ENCODE peak calls at places on chromosome X, in seven cellular contexts. J is activated CD4-positive, alpha-beta T cell treated with anti-CD3 and anti-CD28 coated beads, Interleukin-2, amount 50 U/mL, for 24 hours; B is stimulated activated CD4-positive, alpha-beta T cell treated with anti-CD3 and anti-CD28 coated beads, TNF-alpha, amount 100 ng/mL, for 48 hours; D is lower leg skin; O is PC-9; G is suprapubic skin; M is NCI-H1092 treated with DMSO at 0.1 percent for 48 hours. P is an unnamed sample.

GRCh38 chrX:101485212-101486064 is at the start of gene ARMCX4:
- DNase-seq in M (peak), G (peak), O (no peak), J (no peak), D (peak), B (no peak), P (no peak)

GRCh38 chrX:21659320-21659719 is 1.2 kb upstream of the KLHL34 start:
- DNase-seq in O (no peak), D (no peak), J (no peak), B (no peak), G (no peak), M (no peak), P (no peak)

GRCh38 chrX:40449396-40449795 is 131.4 kb upstream of the ATP6AP2 start:
- DNase-seq in G (no peak), B (no peak), M (peak), O (no peak), D (no peak), J (no peak), P (no peak)

GRCh38 chrX:9907645-9908387 is 59.3 kb upstream of the CLDN34 start:
- DNase-seq in G (no peak), M (no peak), D (no peak), J (no peak), O (no peak), B (no peak), P (no peak)

GRCh38 chrX:118219866-118220265 is 103.3 kb upstream of the KLHL13 start:
- DNase-seq in G (no peak), O (no peak), B (no peak), M (no peak), D (no peak), J (no peak), P (no peak)

GRCh38 chrX:109299091-109299490 is 182.8 kb downstream of the GUCY2F start:
- DNase-seq in B (no peak), G (no peak), J (no peak), M (no peak), O (no peak), D (no peak), P (no peak)

GRCh38 chrX:1391370-1391706 is 575 bp downstream of the SLC25A6 start:
- DNase-seq in J (no peak), D (peak), M (no peak), B (no peak), O (peak), G (no peak), P (no peak)

GRCh38 chrX:48957477-48957826 is at the start of gene OTUD5:
- DNase-seq in D (no peak), B (no peak), G (no peak), J (peak), O (no peak), M (peak), P (no peak)

GRCh38 chrX:109732780-109733657 is at the start of gene ACSL4:
- DNase-seq in O (peak), B (peak), G (peak), D (peak), M (peak), J (peak), P (peak)

GRCh38 chrX:9942086-9942485 is 25.1 kb upstream of the CLDN34 start:
- DNase-seq in G (no peak), B (peak), O (no peak), D (no peak), M (no peak), J (peak), P (no peak)

GRCh38 chrX:41118156-41118555 is 32.9 kb downstream of the USP9X start:
- DNase-seq in D (no peak), G (no peak), O (no peak), B (no peak), M (no peak), J (no peak), P (no peak)

GRCh38 chrX:41946973-41947612 is 23.7 kb upstream of the CASK start:
- DNase-seq in M (no peak), G (no peak), D (no peak), O (no peak), J (no peak), B (no peak), P (no peak)

GRCh38 chrX:63735882-63736281 is 49.1 kb downstream of the ARHGEF9 start:
- DNase-seq in D (no peak), O (no peak), J (no peak), M (no peak), G (no peak), B (no peak), P (no peak)